ENCODE peak calls at places on chromosomes 2 and 18, in five cellular contexts. U, L, M, J and X are unnamed samples.

GRCh38 chr2:229974271-229974670 is 52.0 kb downstream of the FBXO36 start:
- DNase-seq in U (no peak), L (no peak), M (no peak), J (no peak), X (no peak)

GRCh38 chr2:55616509-55617159 is 788 bp downstream of the PPP4R3B start:
- DNase-seq in U (peak), L (peak), M (peak), J (no peak), X (no peak)

GRCh38 chr2:226118471-226119429 is 680.9 kb downstream of the IRS1 start:
- DNase-seq in U (no peak), L (peak), M (no peak), J (no peak), X (no peak)

GRCh38 chr2:105849431-105850179 is 104.9 kb downstream of the NCK2 start:
- DNase-seq in U (no peak), L (no peak), M (no peak), J (no peak), X (no peak)

GRCh38 chr2:4507706-4508105 is 804.3 kb downstream of the DCDC2C start:
- DNase-seq in U (no peak), L (no peak), M (no peak), J (no peak), X (no peak)

GRCh38 chr2:239153806-239154591 is 246.8 kb downstream of the HDAC4 start:
- DNase-seq in U (no peak), L (no peak), M (no peak), J (no peak), X (no peak)

GRCh38 chr2:226934546-226935243 is 98.8 kb downstream of the RHBDD1 start:
- DNase-seq in U (no peak), L (no peak), M (no peak), J (no peak), X (no peak)

GRCh38 chr2:708667-709066 is 31.5 kb upstream of the TMEM18 start:
- DNase-seq in U (no peak), L (no peak), M (no peak), J (no peak), X (no peak)

GRCh38 chr18:48781041-48781989 is 169.4 kb downstream of the SMAD7 start:
- DNase-seq in U (no peak), L (no peak), M (peak), J (no peak), X (peak)

GRCh38 chr18:45621068-45621511 is 5.8 kb downstream of the SLC14A2 start:
- DNase-seq in U (peak), L (peak), M (peak), J (no peak), X (no peak)

GRCh38 chr2:68388772-68389171 is 23.7 kb downstream of the PLEK start:
- DNase-seq in U (no peak), L (no peak), M (no peak), J (no peak), X (no peak)

GRCh38 chr18:28494151-28494550 is 317.2 kb upstream of the CDH2 start:
- DNase-seq in U (no peak), L (no peak), M (no peak), J (no peak), X (no peak)

GRCh38 chr18:34280653-34281052 is 55.9 kb upstream of the NOL4 start:
- DNase-seq in U (no peak), L (no peak), M (no peak), J (no peak), X (no peak)

GRCh38 chr2:211944572-211944971 is 594.0 kb downstream of the ERBB4 start:
- DNase-seq in U (no peak), L (no peak), M (no peak), J (no peak), X (no peak)

GRCh38 chr2:127664895-127665225 is 10.5 kb downstream of the LIMS2 start:
- DNase-seq in U (no peak), L (no peak), M (no peak), J (no peak), X (no peak)

GRCh38 chr2:162750033-162750432 is 88.5 kb downstream of the KCNH7 start:
- DNase-seq in U (no peak), L (no peak), M (no peak), J (no peak), X (no peak)

GRCh38 chr2:239630618-239631286 is 229.9 kb upstream of the HDAC4 start:
- DNase-seq in U (no peak), L (peak), M (no peak), J (no peak), X (no peak)

GRCh38 chr2:101956465-101957030 is 35.2 kb upstream of the IL1R2 start:
- DNase-seq in U (no peak), L (no peak), M (no peak), J (no peak), X (no peak)

GRCh38 chr2:220553150-220553549 is 925.7 kb downstream of the SLC4A3 start:
- DNase-seq in U (no peak), L (no peak), M (no peak), J (no peak), X (no peak)

GRCh38 chr2:3423492-3424170 is 44.1 kb downstream of the TRAPPC12 start:
- DNase-seq in U (peak), L (peak), M (peak), J (peak), X (no peak)

GRCh38 chr2:199646439-199646838 is 188.7 kb upstream of the SATB2 start:
- DNase-seq in U (no peak), L (no peak), M (no peak), J (no peak), X (no peak)

GRCh38 chr18:23626451-23627279 is 36.0 kb downstream of the ANKRD29 start:
- DNase-seq in U (no peak), L (peak), M (no peak), J (no peak), X (no peak)

GRCh38 chr2:227818569-227819397 is 5.1 kb downstream of the CCL20 start:
- DNase-seq in U (no peak), L (no peak), M (no peak), J (no peak), X (no peak)

GRCh38 chr2:211534655-211535054 is 978.3 kb downstream of the CPS1 start:
- DNase-seq in U (no peak), L (no peak), M (peak), J (no peak), X (no peak)

GRCh38 chr2:221204699-221205098 is 367.4 kb downstream of the EPHA4 start:
- DNase-seq in U (no peak), L (no peak), M (no peak), J (no peak), X (no peak)

GRCh38 chr2:127045792-127046501 is 61.0 kb downstream of the BIN1 start:
- DNase-seq in U (no peak), L (no peak), M (peak), J (no peak), X (no peak)

GRCh38 chr2:172080641-172081230 is 4.6 kb upstream of the DLX1 start:
- DNase-seq in U (peak), L (no peak), M (peak), J (no peak), X (no peak)

GRCh38 chr2:132665401-132665800 is 4.6 kb downstream of the LYPD1 start:
- DNase-seq in U (no peak), L (no peak), M (no peak), J (no peak), X (no peak)

GRCh38 chr18:35045121-35045520 is 3.9 kb downstream of the MAPRE2 start:
- DNase-seq in U (no peak), L (no peak), M (peak), J (no peak), X (no peak)

GRCh38 chr18:56351911-56352502 is 286.4 kb downstream of the TXNL1 start:
- DNase-seq in U (no peak), L (peak), M (no peak), J (no peak), X (no peak)

GRCh38 chr2:72913531-72914225 is 3.6 kb upstream of the EMX1 start:
- DNase-seq in U (no peak), L (no peak), M (no peak), J (no peak), X (no peak)

GRCh38 chr2:195710407-195710806 is 53.4 kb downstream of the SLC39A10 start:
- DNase-seq in U (no peak), L (peak), M (no peak), J (no peak), X (no peak)

GRCh38 chr2:110861616-110862260 is 129.4 kb downstream of the ACOXL start:
- DNase-seq in U (no peak), L (no peak), M (no peak), J (no peak), X (no peak)
- H3K27ac ChIP-seq in U (no peak), L (no peak), M (no peak), J (no peak), X (no peak)

DNA sequence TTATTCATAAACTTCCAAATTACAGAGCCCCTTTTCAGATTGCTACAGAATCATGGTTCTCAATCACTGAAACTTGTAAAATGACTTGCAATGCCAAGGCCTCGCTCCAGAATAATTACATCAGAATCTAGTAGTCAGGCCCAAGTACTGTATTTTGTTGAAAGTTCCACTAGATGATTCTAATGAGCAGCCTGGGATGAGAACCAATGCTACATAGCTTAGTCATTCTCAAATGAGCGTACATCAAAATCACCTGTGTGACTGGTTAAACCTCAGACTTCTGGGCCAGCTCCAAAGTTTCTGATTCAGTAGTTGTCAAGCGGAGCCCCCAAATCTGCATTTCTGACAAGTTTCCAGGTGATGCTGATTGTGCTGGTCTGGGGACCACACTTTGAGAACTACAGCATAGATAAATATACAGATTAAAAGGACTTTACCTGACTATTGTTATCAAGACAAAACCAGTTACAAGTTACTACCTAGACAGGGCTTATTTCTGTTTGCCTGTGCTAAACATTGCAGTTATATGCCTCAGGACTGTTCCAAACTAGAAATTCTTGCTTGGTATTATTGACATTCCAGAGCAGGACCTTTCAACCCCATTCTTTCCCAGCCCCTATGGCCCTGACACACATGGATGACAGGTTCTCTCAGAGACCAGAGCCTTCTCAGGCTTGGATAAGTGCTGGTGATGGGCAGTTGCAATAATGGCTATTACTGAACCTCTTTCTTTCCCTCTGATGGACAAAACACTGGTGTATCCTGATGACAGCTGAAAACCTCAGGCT is 83.1 kb downstream of the UPP2 start:
- DNase-seq in U (no peak), L (peak), M (no peak), J (no peak), X (no peak)
- H3K27ac ChIP-seq in U (no peak), L (no peak), M (no peak), J (no peak), X (peak)

DNA sequence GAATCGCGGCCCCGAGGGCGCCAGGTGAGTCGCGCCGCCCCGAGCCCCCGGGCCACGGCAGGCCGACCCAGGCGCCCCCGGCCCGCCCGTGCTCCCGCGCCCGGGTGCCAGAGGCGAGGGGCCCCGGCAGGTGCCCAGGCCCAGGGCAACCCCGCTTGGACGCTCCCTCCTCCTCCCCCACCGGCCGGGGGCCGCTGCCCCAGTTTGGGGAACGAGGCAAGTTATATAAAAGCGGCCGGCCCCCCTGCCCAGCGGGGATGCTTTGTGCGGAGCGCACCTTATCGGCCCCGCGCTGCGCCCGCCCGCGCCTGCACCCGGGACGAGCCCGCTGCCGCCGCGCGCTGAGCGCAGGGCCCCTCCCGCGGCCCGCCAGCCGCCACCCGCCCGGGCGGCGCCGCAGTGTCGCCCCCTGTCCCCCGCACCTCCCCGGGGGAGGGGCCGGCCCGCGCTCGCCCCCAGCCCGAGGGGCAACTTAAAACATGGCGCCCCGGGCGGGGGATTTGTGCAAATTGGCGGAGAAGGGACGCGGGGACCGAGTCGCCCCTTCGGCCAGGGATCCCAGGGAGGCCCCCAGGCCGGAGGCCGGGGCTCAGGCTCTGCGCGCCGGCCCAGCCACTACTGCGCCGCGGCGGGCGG is 643 bp downstream of the EPB41L3 start:
- DNase-seq in U (no peak), L (no peak), M (peak), J (no peak), X (no peak)
- H3K27ac ChIP-seq in U (no peak), L (no peak), M (no peak), J (no peak), X (no peak)

GRCh38 chr2:62883629-62884028 is 167.0 kb upstream of the OTX1 start:
- DNase-seq in U (no peak), L (no peak), M (no peak), J (no peak), X (no peak)
- H3K27ac ChIP-seq in U (no peak), L (no peak), M (no peak), J (no peak), X (no peak)

GRCh38 chr2:148654414-148654813 is 9.9 kb downstream of the EPC2 start:
- DNase-seq in U (no peak), L (no peak), M (no peak), J (no peak), X (no peak)
- H3K27ac ChIP-seq in U (no peak), L (no peak), M (no peak), J (no peak), X (no peak)